ENCODE peak calls at places on chromosomes 5 and 9, in seven cellular contexts. W, X, R, N, D, E and L are unnamed samples. For H3K4me1 and H3K36me3, the result is how much of the 10 kb centered on the place peaks cover.

GRCh38 chr5:116442095-116442534 is 132.5 kb downstream of the SEMA6A start:
- DNase-seq in R (peak), E (peak), N (peak), W (peak), X (peak), D (no peak), L (peak)

GRCh38 chr5:9239071-9239470 is 306.8 kb downstream of the SEMA5A start:
- DNase-seq in X (no peak), E (peak), R (no peak), W (no peak), D (no peak), N (no peak), L (no peak)

GRCh38 chr9:19408316-19408692 is 505 bp upstream of the ACER2 start:
- DNase-seq in X (no peak), W (peak), D (no peak), N (no peak), E (peak), R (no peak), L (no peak)

GRCh38 chr5:7537573-7537972 is 141.6 kb downstream of the ADCY2 start:
- DNase-seq in W (no peak), E (no peak), D (no peak), X (no peak), R (no peak), N (no peak), L (no peak)

GRCh38 chr5:93736284-93736683 is 5.1 kb downstream of the POU5F2 start:
- DNase-seq in X (no peak), D (no peak), W (no peak), E (peak), R (no peak), N (no peak), L (no peak)

GRCh38 chr9:27344776-27345175 is 47.8 kb upstream of the EQTN start:
- DNase-seq in N (no peak), R (no peak), D (no peak), W (no peak), X (no peak), E (no peak), L (no peak)

GRCh38 chr9:3868012-3868411 is 342.2 kb upstream of the RFX3 start:
- DNase-seq in R (no peak), N (no peak), D (no peak), W (no peak), E (peak), X (no peak), L (no peak)

GRCh38 chr5:97100486-97100885 is 41.9 kb downstream of the LIX1 start:
- DNase-seq in W (no peak), N (peak), D (no peak), X (no peak), E (peak), R (no peak), L (no peak)

GRCh38 chr5:88979244-88979643 is 96.3 kb upstream of the MEF2C start:
- DNase-seq in E (peak), N (peak), D (no peak), X (no peak), W (no peak), R (no peak), L (no peak)

GRCh38 chr9:98432960-98433359 is 177.5 kb upstream of the TBC1D2 start:
- DNase-seq in X (no peak), D (no peak), E (no peak), W (no peak), R (no peak), N (no peak), L (no peak)

GRCh38 chr5:123951204-123951977 is 439.4 kb downstream of the CSNK1G3 start:
- DNase-seq in R (no peak), W (no peak), E (peak), D (no peak), X (no peak), N (no peak), L (no peak)

GRCh38 chr9:2717385-2717784 is at the start of gene KCNV2:
- DNase-seq in N (no peak), E (no peak), X (no peak), D (no peak), W (no peak), R (no peak), L (no peak)

GRCh38 chr5:116844015-116844414 is 269.4 kb upstream of the SEMA6A start:
- DNase-seq in N (no peak), E (no peak), W (no peak), R (no peak), D (no peak), X (no peak), L (no peak)

GRCh38 chr5:80860934-80861613 is 99.1 kb upstream of the RASGRF2 start:
- DNase-seq in E (peak), D (no peak), N (no peak), W (no peak), R (no peak), X (no peak), L (no peak)

GRCh38 chr5:72656331-72656730 is 149.1 kb upstream of the ZNF366 start:
- DNase-seq in R (no peak), D (no peak), X (no peak), W (no peak), N (no peak), E (no peak), L (no peak)

GRCh38 chr9:96116275-96117051 is 185.5 kb downstream of the HSD17B3 start:
- DNase-seq in N (no peak), E (no peak), W (no peak), D (no peak), X (peak), R (peak), L (no peak)

GRCh38 chr5:140672455-140673186 is 755 bp downstream of the DND1 start:
- DNase-seq in X (peak), D (no peak), R (no peak), N (no peak), W (no peak), E (peak), L (no peak)

GRCh38 chr9:72313507-72313906 is 51.5 kb downstream of the ZFAND5 start:
- DNase-seq in R (no peak), X (no peak), E (no peak), D (no peak), N (no peak), W (no peak), L (no peak)

GRCh38 chr5:64384761-64385160 is 121.1 kb upstream of the RGS7BP start:
- DNase-seq in W (no peak), X (peak), D (no peak), R (no peak), N (peak), E (peak), L (no peak)

GRCh38 chr5:153900703-153901395 is 137.9 kb downstream of the FAM114A2 start:
- DNase-seq in D (no peak), E (peak), X (no peak), W (no peak), N (no peak), R (no peak), L (no peak)

GRCh38 chr5:2732004-2732403 is 19.5 kb downstream of the IRX2 start:
- DNase-seq in E (no peak), D (no peak), X (peak), W (no peak), N (no peak), R (no peak), L (no peak)

GRCh38 chr5:64074533-64074932 is 91.1 kb upstream of the RNF180 start:
- DNase-seq in D (no peak), N (peak), X (peak), E (peak), W (no peak), R (no peak), L (peak)

GRCh38 chr5:40838076-40838475 is 3.1 kb upstream of the RPL37 start:
- DNase-seq in E (no peak), D (no peak), R (no peak), W (no peak), N (no peak), X (no peak), L (no peak)

GRCh38 chr5:55597014-55597981 is 62.5 kb upstream of the PLPP1 start:
- DNase-seq in D (no peak), N (peak), R (no peak), W (peak), E (peak), X (no peak), L (no peak)

GRCh38 chr9:33785914-33786313 is 9.4 kb upstream of the PRSS3 start:
- DNase-seq in X (no peak), D (no peak), N (peak), E (peak), W (no peak), R (no peak), L (no peak)

DNA sequence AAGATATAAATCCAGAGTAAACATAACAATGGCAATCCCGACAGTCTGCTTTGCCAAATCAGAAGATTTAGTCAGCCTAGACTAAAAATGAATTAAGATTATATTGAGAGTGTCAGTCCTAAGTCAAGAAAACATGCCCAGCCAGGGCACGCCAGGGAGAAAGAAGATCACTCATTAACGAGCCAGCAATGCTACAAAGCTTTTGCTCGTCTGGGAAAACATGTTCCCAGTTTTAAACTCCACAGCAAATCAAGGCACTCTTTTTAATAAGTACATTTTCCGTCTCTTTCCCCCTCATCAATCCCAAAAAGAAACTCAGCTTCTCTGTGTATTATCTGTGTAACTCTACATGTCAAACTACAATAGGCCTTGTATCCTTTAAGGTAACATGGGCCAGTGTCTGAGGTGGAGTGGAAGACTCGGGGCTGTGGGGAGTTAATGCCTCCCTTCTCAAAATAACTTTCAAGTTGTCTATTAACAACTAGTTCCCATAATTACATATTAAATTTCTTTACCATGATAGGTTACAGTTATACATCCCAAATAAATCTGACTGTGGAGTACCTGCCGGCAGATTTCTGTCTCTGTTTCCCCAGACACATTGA is 40.9 kb downstream of the NFIB start:
- DNase-seq in E (no peak), R (no peak), D (no peak), W (no peak), N (no peak), X (no peak), L (no peak)
- H3K4me1 ChIP-seq in E (under half), R (half or more), D (under half), W (half or more), N (half or more), X (under half), L (under half)

DNA sequence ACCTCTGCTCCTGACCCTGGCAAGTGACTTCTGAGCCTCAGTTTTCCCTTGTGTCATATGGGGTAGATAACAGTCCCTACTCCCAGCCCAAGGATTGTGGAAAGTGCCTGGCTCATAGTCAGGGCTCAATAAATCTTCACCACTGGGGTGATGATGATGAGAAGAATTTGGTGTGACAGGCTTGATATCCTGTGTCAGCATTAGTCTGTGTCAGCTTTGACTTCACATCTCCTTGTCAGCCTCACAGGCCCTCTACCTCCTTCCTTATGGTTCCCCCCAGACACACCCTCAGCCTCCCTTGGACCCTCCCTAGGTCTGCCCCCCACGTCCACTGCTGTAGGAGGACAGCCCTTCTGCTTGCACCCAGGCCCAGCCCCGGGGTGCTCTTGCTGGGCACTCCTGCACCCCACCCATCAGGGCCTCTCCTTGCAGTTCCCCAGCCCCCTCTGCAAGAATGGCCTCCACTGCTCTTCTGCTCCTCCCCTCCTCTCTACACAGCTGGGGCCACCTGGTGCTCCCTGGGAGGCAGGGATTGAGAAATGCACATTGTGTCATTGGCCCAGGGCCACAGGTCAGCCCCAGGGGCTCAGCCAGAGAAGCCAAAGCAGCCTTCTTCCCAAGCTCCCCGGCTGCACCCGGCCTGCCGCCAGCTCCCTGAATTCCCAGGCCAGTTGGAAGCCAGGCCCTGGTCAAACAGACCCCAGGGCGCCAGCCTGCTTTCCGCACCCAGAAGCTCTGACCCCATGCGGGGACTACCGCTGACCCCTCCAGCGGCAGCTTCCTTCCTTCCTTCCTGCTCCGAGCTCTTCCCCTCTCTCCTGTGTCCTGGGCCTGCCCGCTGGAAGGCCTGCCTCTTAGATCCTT is 7.7 kb downstream of the FGFR4 start:
- DNase-seq in E (no peak), R (peak), W (peak), N (no peak), D (no peak), X (no peak), L (no peak)
- H3K36me3 ChIP-seq in E (under half), R (under half), W (under half), N (under half), D (under half), X (under half), L (half or more)

GRCh38 chr5:150758210-150758533 is 645 bp downstream of the DCTN4 start:
- DNase-seq in X (no peak), W (no peak), E (no peak), D (no peak), N (no peak), R (no peak), L (no peak)

GRCh38 chr5:150753863-150754262 is 5.0 kb downstream of the DCTN4 start:
- DNase-seq in N (no peak), E (no peak), D (no peak), X (no peak), W (no peak), R (no peak), L (no peak)

GRCh38 chr5:150759334-150759583 is 442 bp upstream of the DCTN4 start:
- DNase-seq in R (no peak), X (no peak), N (no peak), E (no peak), D (no peak), W (no peak), L (no peak)

GRCh38 chr5:150758534-150759333 is at the start of gene DCTN4:
- DNase-seq in N (peak), W (peak), R (peak), D (peak), X (peak), E (peak), L (peak)

GRCh38 chr5:150757087-150757649 is 1.6 kb downstream of the DCTN4 start:
- DNase-seq in X (no peak), R (no peak), D (no peak), W (no peak), E (no peak), N (no peak), L (no peak)
- H3K4me3 ChIP-seq in X (peak), R (no peak), D (no peak), W (peak), E (peak), N (peak), L (no peak)

DNA sequence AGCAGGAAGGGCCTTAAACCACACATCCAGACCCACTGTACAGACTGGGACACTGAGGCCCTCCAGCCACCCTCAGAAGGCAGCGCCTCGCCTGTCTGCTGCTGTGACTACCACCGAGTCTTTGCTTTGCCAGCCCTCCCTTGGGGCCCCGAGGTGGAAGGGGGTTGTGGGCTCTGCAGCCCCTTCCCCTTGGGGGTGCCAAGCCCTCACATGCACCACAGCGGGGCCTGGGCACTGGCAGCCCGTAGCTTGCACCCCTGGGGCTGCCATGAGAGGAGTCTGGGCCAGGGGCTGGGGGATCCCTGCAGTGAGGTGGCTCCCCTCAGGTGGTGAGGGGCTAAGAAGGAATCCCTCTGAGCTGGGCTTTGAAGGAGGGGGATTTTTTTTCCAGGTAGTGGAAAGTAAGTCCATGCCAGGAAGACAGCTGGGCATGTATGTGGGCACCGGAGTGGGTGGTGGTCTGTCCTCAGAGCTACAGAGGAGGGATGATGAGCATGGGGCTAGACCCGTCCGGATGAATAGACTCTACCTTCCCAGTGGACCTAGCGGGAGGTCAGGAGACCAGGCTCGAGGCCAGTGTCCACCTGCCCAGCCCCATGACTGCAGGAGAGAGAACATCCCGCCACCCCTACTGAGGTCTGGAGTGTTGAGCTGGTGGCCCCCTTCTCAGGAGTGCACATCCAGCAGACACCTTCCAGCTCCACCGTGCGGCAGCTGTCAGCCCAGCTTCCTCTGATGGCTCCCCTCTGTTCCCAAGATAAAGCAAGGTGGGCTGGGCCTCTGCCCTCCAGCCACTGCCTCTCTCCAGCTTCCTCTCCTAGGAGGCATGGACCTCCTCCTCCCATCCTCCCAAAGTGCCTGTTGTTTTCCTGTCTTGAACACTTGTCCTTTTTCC is 15.9 kb downstream of the FLT4 start:
- DNase-seq in D (no peak), W (no peak), R (no peak), X (no peak), E (no peak), N (no peak), L (no peak)
- H3K4me1 ChIP-seq in D (under half), W (under half), R (under half), X (under half), E (under half), N (under half), L (under half)

DNA sequence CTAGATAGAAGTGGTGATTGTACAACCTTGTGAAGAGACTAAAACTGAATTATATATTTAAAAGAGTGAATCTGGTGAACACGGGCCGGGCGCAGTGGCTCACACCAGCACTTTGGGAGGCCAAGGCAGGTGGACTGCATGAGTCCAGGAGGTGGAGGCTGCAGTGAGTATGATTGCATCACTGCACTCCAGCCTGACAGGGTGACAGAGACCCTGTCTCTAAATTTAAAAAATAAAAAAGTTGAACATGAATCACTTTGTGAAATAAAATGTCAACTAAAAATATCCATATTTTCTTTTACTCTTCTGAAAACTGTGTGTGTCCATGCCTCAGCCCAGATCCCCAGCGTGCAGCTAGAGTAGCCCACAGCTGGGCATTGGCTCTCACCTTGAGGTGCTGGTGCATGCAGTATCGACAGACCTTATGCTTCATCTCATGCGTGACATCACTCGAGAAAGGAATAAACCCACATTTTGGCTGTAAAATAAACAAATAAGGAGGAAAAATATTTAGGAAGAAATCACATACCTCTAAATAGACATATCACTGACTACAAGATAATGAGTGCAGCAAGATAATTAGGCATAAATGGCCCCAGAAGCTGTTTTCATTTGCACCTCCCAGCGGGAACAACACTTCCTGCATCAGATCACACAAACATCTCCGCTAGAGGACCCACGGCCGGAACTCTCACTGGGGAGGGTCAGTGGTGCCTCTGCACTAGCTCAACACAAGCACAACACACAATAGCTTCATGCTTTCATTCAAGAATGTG is 22.1 kb downstream of the IPPK start:
- DNase-seq in R (peak), D (no peak), X (no peak), N (no peak), W (no peak), E (no peak), L (no peak)
- H3K36me3 ChIP-seq in R (half or more), D (under half), X (half or more), N (under half), W (half or more), E (under half), L (under half)

DNA sequence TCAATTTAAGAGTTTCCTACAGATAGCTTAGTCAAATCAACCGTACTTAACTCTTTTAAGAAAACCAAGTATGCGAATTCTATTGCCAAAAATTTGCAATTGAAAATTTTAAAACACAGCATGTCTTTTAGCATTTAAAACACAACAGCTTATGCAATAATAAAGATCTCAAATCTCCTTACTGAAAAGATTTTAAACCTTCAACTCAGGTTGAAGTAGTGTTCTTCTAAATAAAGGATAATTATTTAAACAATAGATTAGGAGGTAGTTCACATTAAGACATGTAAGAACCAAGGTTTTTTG is 5.5 kb downstream of the NR3C1 start:
- DNase-seq in X (no peak), N (peak), W (no peak), D (no peak), R (no peak), E (no peak), L (no peak)
- H3K4me3 ChIP-seq in X (peak), N (no peak), W (peak), D (peak), R (peak), E (peak), L (no peak)